ENCODE peak calls at places on chromosomes 3 and 15, in four cellular contexts. X is uterus; V is activated naive CD4-positive, alpha-beta T cell; Q is foreskin fibroblast. M is an unnamed sample.

GRCh38 chr3:64121750-64122311 is 98.5 kb upstream of the PSMD6 start:
- DNase-seq in Q (no peak), V (no peak), X (no peak), M (no peak)

GRCh38 chr3:193772389-193772788 is 179.4 kb downstream of the OPA1 start:
- DNase-seq in Q (no peak), V (no peak), X (no peak), M (no peak)

GRCh38 chr3:46918634-46919033 is 41.1 kb downstream of the PTH1R start:
- DNase-seq in X (no peak), Q (no peak), V (no peak), M (no peak)

GRCh38 chr3:100352296-100353178 is 18.0 kb downstream of the NIT2 start:
- DNase-seq in V (no peak), Q (peak; percentile 19), X (no peak), M (no peak)

GRCh38 chr3:100089802-100090668 is 24.3 kb downstream of the FILIP1L start:
- DNase-seq in Q (peak; percentile 89), V (no peak), X (peak; percentile 55), M (no peak)

GRCh38 chr15:37903932-37904493 is 30.4 kb upstream of the TMCO5A start:
- DNase-seq in V (no peak), X (no peak), Q (no peak), M (no peak)

GRCh38 chr3:37902674-37903073 is 41.0 kb downstream of the CTDSPL start:
- DNase-seq in V (no peak), X (no peak), Q (no peak), M (no peak)

GRCh38 chr15:69421498-69421897 is 7.3 kb downstream of the KIF23 start:
- DNase-seq in V (no peak), X (no peak), Q (peak; percentile 18), M (no peak)

GRCh38 chr3:114449271-114450007 is 155.6 kb downstream of the TIGIT start:
- DNase-seq in V (no peak), X (no peak), Q (no peak), M (no peak)

GRCh38 chr3:28109829-28110228 is 131.6 kb upstream of the CMC1 start:
- DNase-seq in Q (no peak), X (no peak), V (no peak), M (no peak)

GRCh38 chr3:149579838-149580542 is 77.8 kb downstream of the WWTR1 start:
- DNase-seq in Q (peak; percentile 69), V (no peak), X (no peak), M (no peak)

GRCh38 chr3:157493627-157494550 is 9.3 kb downstream of the VEPH1 start:
- DNase-seq in X (no peak), Q (peak; percentile 79), V (no peak), M (no peak)

GRCh38 chr3:114178770-114179368 is at the start of gene DRD3:
- DNase-seq in X (no peak), Q (peak; percentile 64), V (no peak), M (no peak)

GRCh38 chr3:47057212-47057671 is 77.8 kb downstream of the NBEAL2 start:
- DNase-seq in X (no peak), V (peak; percentile 5), Q (peak; percentile 15), M (peak; percentile 36)

GRCh38 chr3:127070776-127071175 is 87.9 kb downstream of the PLXNA1 start:
- DNase-seq in X (no peak), Q (no peak), V (no peak), M (no peak)

GRCh38 chr3:54826255-54826691 is 101.6 kb downstream of the LRTM1 start:
- DNase-seq in V (no peak), X (no peak), Q (peak; percentile 73), M (no peak)

GRCh38 chr3:37945803-37946530 is 44.6 kb upstream of the VILL start:
- DNase-seq in X (no peak), V (no peak), Q (peak; percentile 76), M (no peak)

GRCh38 chr3:111803123-111803593 is 55.9 kb upstream of the PHLDB2 start:
- DNase-seq in V (no peak), Q (peak; percentile 97), X (peak; percentile 83), M (no peak)

GRCh38 chr15:78421241-78421994 is 16.6 kb upstream of the IREB2 start:
- DNase-seq in X (no peak), Q (peak; percentile 90), V (no peak), M (no peak)

GRCh38 chr3:52453496-52454234 is at the start of gene TNNC1:
- DNase-seq in Q (no peak), V (no peak), X (no peak), M (no peak)

GRCh38 chr3:11499144-11499543 is 144.6 kb downstream of the VGLL4 start:
- DNase-seq in V (no peak), X (no peak), Q (peak; percentile 88), M (no peak)

GRCh38 chr15:85607842-85608241 is 186.9 kb downstream of the KLHL25 start:
- DNase-seq in V (no peak), Q (peak; percentile 92), X (no peak), M (no peak)

GRCh38 chr15:62894322-62895085 is 148.0 kb upstream of the TPM1 start:
- DNase-seq in Q (no peak), V (no peak), X (no peak), M (no peak)

GRCh38 chr15:44706401-44706800 is 4.7 kb downstream of the PATL2 start:
- DNase-seq in Q (no peak), X (no peak), V (no peak), M (no peak)

GRCh38 chr3:30649572-30650310 is 43.3 kb downstream of the TGFBR2 start:
- DNase-seq in X (no peak), V (no peak), Q (peak; percentile 89), M (no peak)

GRCh38 chr3:66499881-66500574 is 794 bp downstream of the LRIG1 start:
- DNase-seq in Q (peak; percentile 54), V (peak; percentile 36), X (peak; percentile 35), M (peak; percentile 31)

GRCh38 chr3:45596290-45596791 is 1.8 kb downstream of the LIMD1 start:
- DNase-seq in V (no peak), X (no peak), Q (no peak), M (no peak)